ENCODE peak calls at places on chromosomes 11 and 22, in eight cellular contexts. L is body of pancreas, J is left ventricle myocardium inferior, F is testis, O is heart right ventricle, A is thoracic aorta, H is ascending aorta, Z is psoas muscle. K is an unnamed sample.

GRCh38 chr11:68457214-68457897 is 3.2 kb upstream of the PPP6R3 start:
- DNase-seq in O (no peak), F (no peak), Z (no peak), H (no peak), A (no peak), L (no peak), J (no peak), K (no peak)

GRCh38 chr22:36977401-36977861 is 41.8 kb downstream of the TST start:
- DNase-seq in O (peak; percentile 63), Z (peak; percentile 73), H (no peak), F (peak; percentile 81), J (peak; percentile 48), A (no peak), L (peak; percentile 59), K (peak; percentile 64)

GRCh38 chr11:103659138-103659734 is 377.2 kb upstream of the DDI1 start:
- DNase-seq in F (no peak), A (no peak), J (no peak), O (no peak), L (no peak), H (no peak), Z (no peak), K (no peak)

GRCh38 chr22:33114570-33114969 is 56.4 kb upstream of the SYN3 start:
- DNase-seq in H (no peak), Z (no peak), J (no peak), L (no peak), A (no peak), F (no peak), O (no peak), K (no peak)

GRCh38 chr11:101686514-101686913 is 102.7 kb upstream of the TRPC6 start:
- DNase-seq in J (no peak), H (no peak), F (no peak), Z (no peak), A (no peak), O (no peak), L (no peak), K (no peak)

GRCh38 chr11:125376117-125376516 is 119.9 kb downstream of the FEZ1 start:
- DNase-seq in A (peak; percentile 58), F (peak; percentile 25), O (peak; percentile 68), L (peak; percentile 63), Z (peak; percentile 91), H (peak; percentile 84), J (peak; percentile 78), K (peak; percentile 44)

GRCh38 chr22:35301370-35301874 is 1.7 kb downstream of the TOM1 start:
- DNase-seq in O (no peak), F (no peak), J (no peak), L (no peak), H (peak; percentile 50), A (no peak), Z (peak; percentile 64), K (peak; percentile 80)

GRCh38 chr11:110866081-110866480 is 153.8 kb upstream of the ARHGAP20 start:
- DNase-seq in Z (no peak), A (no peak), J (no peak), L (no peak), O (no peak), H (no peak), F (no peak), K (no peak)

GRCh38 chr11:109961261-109961660 is 131.9 kb upstream of the ZC3H12C start:
- DNase-seq in Z (no peak), F (no peak), H (no peak), L (no peak), O (no peak), A (no peak), J (no peak), K (no peak)

GRCh38 chr22:18998998-18999397 is 62.9 kb upstream of the PRODH start:
- DNase-seq in O (no peak), J (no peak), Z (no peak), H (no peak), A (no peak), F (no peak), L (no peak), K (no peak)

GRCh38 chr11:78952866-78953265 is 378.2 kb upstream of the NARS2 start:
- DNase-seq in J (no peak), L (no peak), H (no peak), A (no peak), Z (no peak), F (no peak), O (no peak), K (no peak)

GRCh38 chr22:30429887-30430286 is 4.3 kb downstream of the MTFP1 start:
- DNase-seq in Z (no peak), L (no peak), A (no peak), J (no peak), O (no peak), F (no peak), H (no peak), K (no peak)

GRCh38 chr11:73213196-73214143 is 4.6 kb upstream of the P2RY2 start:
- DNase-seq in H (no peak), J (no peak), Z (no peak), O (no peak), A (no peak), F (no peak), L (no peak), K (no peak)

GRCh38 chr11:69376155-69377028 is 82.4 kb downstream of the MYEOV start:
- DNase-seq in O (no peak), H (no peak), Z (peak; percentile 19), L (no peak), J (peak; percentile 4), F (no peak), A (no peak), K (peak; percentile 45)

GRCh38 chr11:132981146-132981956 is 551.0 kb downstream of the OPCML start:
- DNase-seq in A (no peak), F (no peak), O (no peak), H (no peak), L (no peak), J (no peak), Z (no peak), K (no peak)

GRCh38 chr22:41561335-41561734 is 525 bp downstream of the CSDC2 start:
- DNase-seq in A (no peak), J (no peak), Z (no peak), O (no peak), H (no peak), L (peak; percentile 43), F (peak; percentile 42), K (no peak)

GRCh38 chr11:124108158-124108557 is 7.1 kb upstream of the VWA5A start:
- DNase-seq in A (no peak), O (no peak), L (peak; percentile 16), J (no peak), F (peak; percentile 26), H (no peak), Z (no peak), K (no peak)

GRCh38 chr22:36197065-36197440 is 4.6 kb downstream of the APOL4 start:
- DNase-seq in H (no peak), A (no peak), J (peak; percentile 67), F (peak; percentile 70), O (no peak), Z (peak; percentile 78), L (peak; percentile 28), K (no peak)

GRCh38 chr11:72672839-72673238 is 1.4 kb downstream of the PDE2A start:
- DNase-seq in J (no peak), Z (no peak), H (no peak), A (no peak), F (no peak), O (no peak), L (no peak), K (no peak)

GRCh38 chr11:111307472-111308108 is 9.2 kb downstream of the POU2AF3 start:
- DNase-seq in A (no peak), H (no peak), Z (no peak), J (no peak), O (no peak), F (no peak), L (no peak), K (no peak)

GRCh38 chr11:84089072-84090057 is 803.2 kb upstream of the CCDC90B start:
- DNase-seq in H (no peak), O (no peak), Z (no peak), F (peak; percentile 69), L (peak; percentile 19), J (no peak), A (no peak), K (no peak)

GRCh38 chr11:10327254-10327653 is 22.4 kb downstream of the ADM start:
- DNase-seq in A (no peak), Z (no peak), L (no peak), F (no peak), H (no peak), O (no peak), J (no peak), K (no peak)

GRCh38 chr11:114060402-114061052 is 1.0 kb downstream of the ZBTB16 start:
- DNase-seq in Z (peak; percentile 75), L (peak; percentile 49), H (no peak), F (no peak), O (peak; percentile 59), A (no peak), J (peak; percentile 57), K (peak; percentile 70)

GRCh38 chr11:118138839-118139420 is 13.7 kb downstream of the SCN4B start:
- DNase-seq in F (no peak), J (no peak), H (no peak), O (no peak), L (no peak), A (no peak), Z (no peak), K (no peak)

DNA sequence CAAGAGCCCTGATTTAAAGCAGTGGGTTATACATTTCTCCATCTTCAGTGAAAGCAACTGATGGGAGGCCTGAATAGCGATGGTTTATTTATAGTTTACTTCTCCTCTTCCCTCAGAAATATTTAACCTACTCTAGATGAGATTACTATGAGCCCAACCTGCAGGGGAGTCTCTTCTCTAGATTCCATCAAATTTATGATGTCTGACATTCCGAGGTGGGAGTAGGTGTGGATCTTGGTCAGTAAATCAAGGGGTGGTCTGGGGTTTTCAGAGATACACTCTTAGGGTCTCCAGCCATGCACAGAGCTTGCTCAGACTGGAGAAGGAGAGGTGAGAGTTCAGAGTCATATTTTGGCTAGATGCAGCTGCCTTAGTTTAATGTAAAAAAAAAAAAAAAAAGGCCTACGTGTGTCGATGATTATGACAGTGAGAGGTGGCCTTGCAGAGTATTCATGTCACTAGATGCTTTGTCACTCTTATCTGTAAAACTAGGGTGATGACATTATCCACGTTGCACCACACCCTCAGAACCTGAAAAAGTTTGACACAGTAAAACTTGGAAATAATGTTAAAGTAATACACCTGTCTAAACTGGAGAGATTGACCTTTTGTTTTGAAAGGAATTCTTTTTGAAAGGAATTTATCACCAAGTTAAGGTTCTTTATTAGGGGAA is 81.2 kb downstream of the EXT2 start:
- DNase-seq in F (no peak), Z (no peak), O (no peak), H (no peak), A (no peak), L (no peak), J (no peak), K (no peak)
- H3K27ac ChIP-seq in F (no peak overlapping the region), Z (no peak overlapping the region), O (no peak overlapping the region), H (no peak overlapping the region), A (no peak overlapping the region), L (no peak overlapping the region), J (no peak overlapping the region), K (no peak overlapping the region)

GRCh38 chr11:5622802-5623201 is 2.0 kb upstream of the TRIM34 start:
- DNase-seq in H (no peak), O (no peak), L (no peak), F (no peak), Z (no peak), J (no peak), A (no peak), K (no peak)
- H3K4me1 ChIP-seq in H (no peaks in the 10 kb centered on the region), O (peaks cover 8% of the 10 kb centered on the region), L (peaks cover 29% of the 10 kb centered on the region), F (peaks cover 10% of the 10 kb centered on the region), Z (no peaks in the 10 kb centered on the region), J (peaks cover 35% of the 10 kb centered on the region), A (peaks cover 28% of the 10 kb centered on the region), K (no peaks in the 10 kb centered on the region)

GRCh38 chr11:112310867-112311266 is 50.2 kb upstream of the PLET1 start:
- DNase-seq in Z (no peak), H (no peak), A (no peak), J (no peak), F (no peak), L (no peak), O (no peak), K (no peak)
- H3K27me3 ChIP-seq in Z (no peaks in the 10 kb centered on the region), H (no peaks in the 10 kb centered on the region), A (no peaks in the 10 kb centered on the region), J (no peaks in the 10 kb centered on the region), F (no peaks in the 10 kb centered on the region), L (no peaks in the 10 kb centered on the region), O (no peaks in the 10 kb centered on the region), K (no peaks in the 10 kb centered on the region)

GRCh38 chr11:65112226-65112550 is 516 bp downstream of the TM7SF2 start:
- DNase-seq in F (no peak), L (no peak), H (no peak), A (no peak), O (no peak), Z (no peak), J (no peak), K (peak; percentile 58)
- H3K27ac ChIP-seq in F (peak overlapping the region; percentile 21), L (peak overlapping the region; percentile 48), H (peak overlapping the region; percentile 51), A (peak overlapping the region; percentile 54), O (peak overlapping the region; percentile 84), Z (peak overlapping the region; percentile 68), J (peak overlapping the region; percentile 84), K (peak overlapping the region; percentile 69)

K was measured in right lobe of liver.